ENCODE peak calls at places on chromosomes 4 and X, in six cellular contexts. Y, P, V, T, X and C are unnamed samples.

GRCh38 chrX:66110112-66110511 is 53.9 kb upstream of the HEPH start:
- DNase-seq in P (no peak), T (no peak), V (peak), Y (no peak), X (no peak), C (no peak)

GRCh38 chrX:7996414-7996813 is 69.2 kb upstream of the PNPLA4 start:
- DNase-seq in X (peak), Y (no peak), P (no peak), V (peak), T (no peak), C (peak)

GRCh38 chr4:70577220-70577927 is 14.7 kb upstream of the AMBN start:
- DNase-seq in P (no peak), T (no peak), V (no peak), Y (no peak), X (no peak), C (no peak)

GRCh38 chr4:107034091-107034698 is 1.9 kb downstream of the DKK2 start:
- DNase-seq in P (no peak), T (no peak), Y (no peak), X (peak), V (peak), C (peak)

GRCh38 chrX:7638053-7638452 is 204.9 kb upstream of the VCX start:
- DNase-seq in Y (no peak), X (no peak), P (no peak), V (no peak), T (no peak), C (no peak)

GRCh38 chr4:108398326-108398725 is 222.1 kb upstream of the RPL34 start:
- DNase-seq in T (no peak), X (peak), P (no peak), Y (no peak), V (no peak), C (peak)

GRCh38 chr4:22486276-22486675 is 29.6 kb downstream of the ADGRA3 start:
- DNase-seq in Y (no peak), X (no peak), P (no peak), V (no peak), T (no peak), C (peak)

GRCh38 chr4:159446266-159446976 is 343.5 kb downstream of the RAPGEF2 start:
- DNase-seq in T (no peak), P (peak), Y (peak), X (peak), V (peak), C (peak)

GRCh38 chr4:69881173-69881773 is 21.3 kb upstream of the SULT1E1 start:
- DNase-seq in P (no peak), Y (peak), T (no peak), X (peak), V (peak), C (peak)

GRCh38 chr4:141134051-141134450 is 782 bp upstream of the RNF150 start:
- DNase-seq in T (no peak), Y (no peak), V (peak), P (no peak), X (no peak), C (no peak)

GRCh38 chrX:139831689-139832456 is 101.0 kb downstream of the ATP11C start:
- DNase-seq in Y (peak), P (no peak), V (peak), X (peak), T (no peak), C (peak)

GRCh38 chr4:36332023-36332781 is 50.8 kb downstream of the DTHD1 start:
- DNase-seq in T (no peak), P (no peak), X (no peak), V (no peak), Y (no peak), C (peak)

GRCh38 chrX:154660506-154660905 is 7.1 kb upstream of the CTAG2 start:
- DNase-seq in V (no peak), T (no peak), P (no peak), Y (no peak), X (no peak), C (no peak)

GRCh38 chrX:10189317-10190268 is 32.8 kb downstream of the CLCN4 start:
- DNase-seq in P (no peak), X (peak), Y (no peak), V (peak), T (no peak), C (peak)

GRCh38 chr4:823093-823760 is 2.7 kb downstream of the CPLX1 start:
- DNase-seq in T (no peak), P (no peak), Y (no peak), V (no peak), X (no peak), C (no peak)

GRCh38 chrX:112636951-112637541 is 42.7 kb downstream of the LHFPL1 start:
- DNase-seq in P (peak), T (no peak), V (peak), Y (no peak), X (peak), C (peak)

GRCh38 chr4:31702291-31702690 is 982.1 kb downstream of the PCDH7 start:
- DNase-seq in V (no peak), T (no peak), Y (no peak), P (no peak), X (no peak), C (no peak)

GRCh38 chrX:151815461-151815860 is 80.9 kb downstream of the CNGA2 start:
- DNase-seq in Y (no peak), X (no peak), P (peak), V (peak), T (no peak), C (peak)

GRCh38 chr4:125316781-125317525 is 2.2 kb downstream of the FAT4 start:
- DNase-seq in P (no peak), V (peak), Y (no peak), T (no peak), X (peak), C (peak)

GRCh38 chr4:151866266-151866918 is 105.6 kb upstream of the GATB start:
- DNase-seq in T (no peak), V (no peak), P (no peak), Y (no peak), X (no peak), C (peak)

GRCh38 chrX:153032397-153033118 is 23.7 kb upstream of the PNMA3 start:
- DNase-seq in V (peak), Y (no peak), P (no peak), X (peak), T (no peak), C (no peak)

GRCh38 chr4:78219825-78220224 is 162.7 kb downstream of the FRAS1 start:
- DNase-seq in P (no peak), X (no peak), T (no peak), V (no peak), Y (no peak), C (no peak)
- H3K4me3 ChIP-seq in P (no peak), X (no peak), T (no peak), V (no peak), Y (no peak), C (no peak)

DNA sequence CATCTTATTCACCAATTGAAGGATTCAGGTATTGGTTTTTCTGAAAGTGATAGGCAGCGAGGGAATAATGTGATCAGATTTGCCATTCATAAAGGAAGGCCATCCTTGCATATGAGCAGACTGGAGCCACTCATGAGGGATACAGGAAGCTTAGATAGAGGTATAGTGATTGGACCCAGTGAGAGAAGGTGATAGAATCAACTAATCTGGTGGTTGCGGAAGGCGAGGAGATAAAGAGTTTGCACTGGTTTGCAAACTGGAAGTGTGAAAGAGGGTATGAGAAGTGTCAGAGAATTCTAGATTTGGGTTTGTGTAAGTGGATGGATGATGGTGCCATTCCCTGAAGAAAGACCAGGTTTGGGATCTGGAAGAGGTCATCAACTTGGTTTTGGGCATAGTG is 57.3 kb upstream of the RASGEF1B start:
- DNase-seq in X (no peak), P (no peak), Y (no peak), V (no peak), T (no peak), C (no peak)
- H3K4me3 ChIP-seq in X (no peak), P (no peak), Y (no peak), V (no peak), T (no peak), C (no peak)

DNA sequence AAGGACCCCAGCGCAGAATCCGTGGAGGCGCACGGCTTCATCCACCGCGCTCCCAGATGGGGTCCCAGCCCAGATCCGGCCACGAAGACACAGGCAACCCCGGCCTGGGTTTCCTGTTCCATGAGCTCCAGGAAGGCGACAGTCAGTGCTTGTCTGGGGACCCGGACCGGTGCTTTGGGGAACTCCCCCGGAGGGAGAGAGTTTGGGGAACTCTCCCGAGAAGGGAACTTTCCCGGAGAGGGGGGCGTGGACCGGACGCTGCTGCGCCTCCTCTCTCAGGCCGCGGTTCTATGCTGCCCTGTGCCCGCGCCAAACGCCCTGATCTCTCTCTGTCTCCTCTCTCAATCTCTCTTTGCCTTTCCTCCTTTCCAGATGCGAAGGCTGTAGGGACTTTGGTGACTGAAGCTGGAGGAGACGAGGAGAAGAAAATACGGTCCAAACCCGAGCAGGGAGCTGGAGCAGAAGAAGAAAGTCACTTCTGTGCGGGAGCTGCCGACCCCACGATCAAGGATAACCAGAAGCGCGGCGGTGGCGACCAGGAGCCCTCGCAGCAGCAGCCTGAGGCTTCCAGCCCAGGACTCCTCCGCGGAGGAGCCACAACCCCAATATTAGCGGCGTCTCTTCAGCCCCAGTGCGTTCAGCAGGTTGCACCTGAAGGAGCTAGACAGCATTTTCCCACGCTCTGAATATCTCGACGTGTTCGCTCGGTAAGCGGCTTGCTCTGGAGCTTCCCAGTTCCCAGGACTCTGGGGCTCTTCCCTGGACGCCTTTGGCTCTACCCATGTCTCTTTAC is 47.6 kb upstream of the NKAP start:
- DNase-seq in T (no peak), X (no peak), P (no peak), Y (no peak), V (no peak), C (no peak)
- H3K4me3 ChIP-seq in T (no peak), X (no peak), P (no peak), Y (no peak), V (no peak), C (no peak)

GRCh38 chr4:147480891-147481576 is at the start of gene EDNRA:
- DNase-seq in V (peak), X (peak), Y (no peak), P (no peak), T (no peak), C (peak)

GRCh38 chr4:147479376-147479775 is 1.5 kb upstream of the EDNRA start:
- DNase-seq in P (no peak), T (no peak), X (no peak), V (no peak), Y (no peak), C (peak)

GRCh38 chr4:147479817-147480216 is 1.1 kb upstream of the EDNRA start:
- DNase-seq in T (no peak), Y (no peak), V (peak), X (peak), P (peak), C (peak)

GRCh38 chr4:147481577-147482109 is 746 bp downstream of the EDNRA start:
- DNase-seq in V (peak), T (no peak), P (no peak), Y (no peak), X (no peak), C (peak)

DNA sequence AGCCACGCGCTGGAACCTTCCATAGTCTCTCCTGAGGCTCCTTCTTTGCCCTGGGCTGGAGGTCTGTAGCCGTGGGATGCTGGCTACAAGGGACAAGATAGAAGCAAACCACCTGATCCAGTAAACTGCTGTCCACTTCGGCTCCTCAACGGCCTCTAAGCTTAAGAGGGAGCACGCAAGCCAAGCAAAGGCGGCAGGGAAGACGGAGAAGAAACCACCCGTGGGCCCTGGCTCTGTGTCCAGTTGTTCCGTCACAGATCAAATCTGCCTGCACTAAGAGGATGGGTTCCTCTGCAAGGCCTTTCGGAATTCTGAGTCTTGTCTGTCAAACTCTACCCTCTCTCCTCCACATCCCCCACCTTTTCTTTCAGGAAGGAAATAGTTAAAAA is 401 bp upstream of the EDNRA start:
- DNase-seq in Y (no peak), T (no peak), P (no peak), V (no peak), X (no peak), C (no peak)
- H3K4me3 ChIP-seq in Y (peak), T (peak), P (peak), V (peak), X (peak), C (peak)

GRCh38 chrX:30888526-30889146 is 418 bp downstream of the TAB3 start:
- DNase-seq in Y (no peak), P (no peak), X (no peak), V (no peak), T (no peak), C (peak)

GRCh38 chrX:30885136-30885535 is 3.9 kb downstream of the TAB3 start:
- DNase-seq in T (no peak), V (no peak), Y (no peak), P (no peak), X (no peak), C (no peak)

GRCh38 chrX:30889147-30890125 is at the start of gene TAB3:
- DNase-seq in Y (peak), X (peak), V (peak), T (peak), P (peak), C (peak)

GRCh38 chrX:30887288-30887687 is 1.8 kb downstream of the TAB3 start:
- DNase-seq in Y (no peak), T (no peak), V (no peak), P (no peak), X (no peak), C (no peak)

DNA sequence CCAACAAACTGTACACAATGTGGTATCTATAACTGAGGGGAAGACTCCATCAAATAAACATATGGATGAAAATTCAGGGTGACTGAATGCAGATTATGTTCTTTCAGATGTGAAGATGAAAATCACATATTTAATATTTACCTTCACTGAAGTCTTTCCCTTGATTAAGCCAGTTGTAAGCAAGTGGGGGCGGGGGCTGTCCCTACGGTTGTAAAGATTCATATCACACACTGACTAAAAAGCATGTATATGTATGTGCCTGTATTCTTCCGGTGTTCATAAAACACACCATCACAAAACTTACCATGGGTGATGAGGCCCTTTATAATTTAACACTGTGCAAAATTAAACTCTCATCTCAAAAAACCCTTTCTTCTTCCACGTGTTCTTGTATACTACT is 1.3 kb downstream of the TAB3 start:
- DNase-seq in Y (no peak), P (no peak), X (no peak), V (no peak), T (no peak), C (no peak)
- H3K4me3 ChIP-seq in Y (no peak), P (peak), X (no peak), V (peak), T (no peak), C (peak)

GRCh38 chr4:4558881-4559280 is 17.0 kb upstream of the STX18 start:
- DNase-seq in X (no peak), P (no peak), V (no peak), T (no peak), Y (no peak), C (peak)

GRCh38 chr4:4555916-4556315 is 14.1 kb upstream of the STX18 start:
- DNase-seq in Y (peak), P (peak), V (peak), X (peak), T (no peak), C (peak)

GRCh38 chr4:4564522-4564921 is 22.7 kb upstream of the STX18 start:
- DNase-seq in P (no peak), T (no peak), V (peak), X (no peak), Y (no peak), C (no peak)

GRCh38 chr4:4559596-4559995 is 17.7 kb upstream of the STX18 start:
- DNase-seq in V (peak), T (no peak), P (no peak), Y (no peak), X (peak), C (peak)

DNA sequence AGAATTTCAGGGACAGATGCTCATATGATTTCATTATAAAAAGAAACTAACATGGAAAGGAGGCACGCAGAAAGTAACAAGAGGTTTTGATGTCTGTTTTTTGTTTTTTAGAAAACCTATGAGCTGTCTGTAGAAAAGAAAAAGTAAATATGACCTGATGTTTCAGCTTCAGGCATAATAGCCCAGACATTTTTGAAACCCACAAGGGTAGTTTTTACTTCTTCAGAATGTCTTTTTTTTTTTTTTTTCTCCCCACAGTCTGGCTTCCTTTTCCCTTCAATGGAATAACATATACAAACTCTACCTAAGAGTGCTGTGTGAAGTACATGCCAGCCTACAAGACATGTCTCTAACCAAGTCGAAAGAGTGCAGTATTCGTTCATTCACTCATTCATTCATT is 18.3 kb upstream of the STX18 start:
- DNase-seq in T (no peak), P (no peak), X (no peak), V (peak), Y (no peak), C (peak)
- H3K4me3 ChIP-seq in T (no peak), P (no peak), X (no peak), V (no peak), Y (no peak), C (no peak)

GRCh38 chrX:46903458-46904242 is 8.6 kb upstream of the JADE3 start:
- DNase-seq in V (peak), Y (peak), X (peak), P (no peak), T (no peak), C (peak)
- H3K4me3 ChIP-seq in V (peak), Y (peak), X (peak), P (peak), T (peak), C (peak)

GRCh38 chrX:100445593-100445992 is 35.5 kb upstream of the PCDH19 start:
- DNase-seq in X (no peak), V (no peak), Y (no peak), P (no peak), T (no peak), C (no peak)

GRCh38 chrX:100449696-100450606 is 39.9 kb upstream of the PCDH19 start:
- DNase-seq in P (no peak), Y (no peak), X (no peak), T (no peak), V (no peak), C (no peak)

DNA sequence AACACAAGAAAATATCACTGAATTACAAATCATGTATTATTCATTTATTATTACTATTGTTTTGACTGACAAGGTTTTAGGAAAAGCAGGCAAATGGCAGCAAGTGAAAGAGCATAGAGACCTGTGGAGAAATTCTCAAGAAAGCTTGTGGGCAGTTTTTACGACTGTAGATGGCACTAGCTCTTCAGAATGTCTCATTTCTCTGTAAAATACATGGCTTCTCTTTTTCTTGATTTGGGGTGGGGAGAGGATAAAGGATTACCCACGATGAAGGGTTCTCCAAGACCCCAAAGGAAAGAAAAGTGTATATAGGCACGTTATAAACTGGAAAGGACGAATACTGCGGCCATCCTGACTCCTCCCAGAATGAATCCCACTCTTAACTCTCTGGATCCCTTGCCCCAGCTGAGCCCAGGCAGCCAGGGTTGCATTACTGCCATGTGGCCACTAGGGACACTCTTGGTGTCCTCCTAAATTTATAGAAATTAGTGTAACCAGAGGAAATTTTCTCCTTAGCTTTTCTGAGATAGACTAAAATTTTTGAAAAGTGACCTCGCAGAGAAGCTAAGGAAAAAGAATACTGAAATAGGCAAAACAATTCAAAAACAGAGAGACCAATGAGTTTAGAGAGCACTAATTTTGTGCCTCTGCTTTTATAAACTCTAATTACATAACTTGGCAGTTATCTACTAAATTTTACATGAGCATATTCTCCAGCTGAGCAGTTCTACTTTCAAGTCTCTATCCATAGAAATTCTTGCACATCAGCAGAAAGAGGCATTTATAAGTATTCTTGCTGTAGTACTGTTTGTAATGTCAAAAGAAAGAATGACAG is 37.7 kb upstream of the PCDH19 start:
- DNase-seq in Y (no peak), X (peak), T (no peak), V (peak), P (no peak), C (no peak)
- H3K4me3 ChIP-seq in Y (no peak), X (no peak), T (no peak), V (no peak), P (no peak), C (no peak)